ENCODE peak calls at places on chromosomes 3 and 15, in seven cellular contexts. U is skeletal muscle cell; W is nephron progenitor cell; H is activated CD4-positive, alpha-beta T cell treated with anti-CD3 and anti-CD28 coated beads, Interleukin-2, amount 50 U/mL, for 24 hours; B is RPMI8226; Y is stimulated activated naive B cell treated with anti-CD40 and anti-IgM and Interleukin-4, amounts not matched to agents 10 μg/mL and 1 μg/mL and 100 μg/mL, for 72 hours; F is T follicular helper cell. C is an unnamed sample.

GRCh38 chr15:80970018-80970657 is 19.5 kb downstream of the MESD start:
- DNase-seq in U (no peak), W (peak), H (peak), B (peak), Y (peak), F (peak), C (peak)

GRCh38 chr3:97713634-97714033 is 50.9 kb upstream of the ARL6 start:
- DNase-seq in U (no peak), W (no peak), H (no peak), B (no peak), Y (no peak), F (no peak), C (no peak)

GRCh38 chr3:195213639-195214315 is 57.2 kb downstream of the XXYLT1 start:
- DNase-seq in U (no peak), W (no peak), H (no peak), B (no peak), Y (no peak), F (no peak), C (no peak)

GRCh38 chr3:178785961-178786360 is 249.7 kb downstream of the KCNMB2 start:
- DNase-seq in U (no peak), W (no peak), H (no peak), B (no peak), Y (no peak), F (no peak), C (no peak)

GRCh38 chr3:197393711-197394110 is 95.3 kb upstream of the DLG1 start:
- DNase-seq in U (no peak), W (no peak), H (no peak), B (no peak), Y (no peak), F (no peak), C (no peak)

GRCh38 chr3:134374791-134375541 is 719 bp upstream of the AMOTL2 start:
- DNase-seq in U (no peak), W (no peak), H (no peak), B (peak), Y (no peak), F (no peak), C (peak)

GRCh38 chr15:65525622-65526021 is 4.6 kb upstream of the HACD3 start:
- DNase-seq in U (no peak), W (no peak), H (no peak), B (no peak), Y (no peak), F (no peak), C (peak)

GRCh38 chr15:27408428-27408827 is 437.4 kb downstream of the GABRG3 start:
- DNase-seq in U (no peak), W (no peak), H (no peak), B (no peak), Y (no peak), F (no peak), C (no peak)

GRCh38 chr15:77607111-77607893 is 25.4 kb downstream of the LINGO1 start:
- DNase-seq in U (peak), W (peak), H (no peak), B (no peak), Y (no peak), F (no peak), C (peak)